ENCODE peak calls at places on chromosome 20, in eight cellular contexts. N is BJ; O is HepG2; P is CD8-positive, alpha-beta T cell; R is ovary; Z is GM23338; L is fibroblast of pulmonary artery; X is GM10248. B is an unnamed sample.

GRCh38 chr20:311603-312002 is 13.7 kb upstream of the SOX12 start:
- DNase-seq in R (no peak), O (no peak), X (no peak), P (no peak), N (no peak), Z (no peak), L (no peak), B (no peak)

GRCh38 chr20:10961651-10962288 is 288.0 kb upstream of the JAG1 start:
- DNase-seq in X (no peak), P (no peak), L (peak), R (no peak), O (no peak), N (no peak), Z (no peak), B (no peak)

GRCh38 chr20:51487525-51488279 is 54.8 kb downstream of the NFATC2 start:
- DNase-seq in X (no peak), R (no peak), L (peak), N (no peak), O (peak), Z (no peak), P (no peak), B (peak)

GRCh38 chr20:24960302-24960801 is 11.3 kb downstream of the CST7 start:
- DNase-seq in R (no peak), N (no peak), P (no peak), L (no peak), X (no peak), Z (no peak), O (no peak), B (no peak)

GRCh38 chr20:43243672-43244269 is 54.1 kb upstream of the PTPRT start:
- DNase-seq in R (no peak), N (no peak), L (no peak), P (no peak), O (no peak), Z (no peak), X (no peak), B (no peak)

GRCh38 chr20:37288091-37288490 is 1.4 kb upstream of the MANBAL start:
- DNase-seq in L (no peak), O (no peak), R (peak), Z (no peak), X (no peak), N (no peak), P (no peak), B (no peak)

GRCh38 chr20:43537921-43538854 is 20.6 kb upstream of the SGK2 start:
- DNase-seq in Z (peak), R (peak), O (peak), L (peak), N (no peak), P (peak), X (peak), B (peak)

GRCh38 chr20:39136145-39136544 is 174.0 kb downstream of the DHX35 start:
- DNase-seq in X (no peak), R (no peak), P (no peak), L (no peak), Z (no peak), O (no peak), N (no peak), B (no peak)

GRCh38 chr20:24097051-24097450 is 108.5 kb upstream of the GGTLC1 start:
- DNase-seq in R (no peak), N (no peak), X (no peak), L (peak), O (no peak), Z (no peak), P (no peak), B (no peak)

GRCh38 chr20:4550740-4551139 is 171.0 kb upstream of the PRND start:
- DNase-seq in N (no peak), Z (no peak), R (no peak), L (peak), X (no peak), O (no peak), P (no peak), B (no peak)

GRCh38 chr20:51660741-51661608 is 107.2 kb downstream of the ATP9A start:
- DNase-seq in P (no peak), X (no peak), L (peak), Z (no peak), N (peak), R (no peak), O (no peak), B (peak)

GRCh38 chr20:64080013-64080812 is at the start of gene OPRL1:
- DNase-seq in L (peak), X (no peak), Z (peak), N (no peak), R (no peak), O (no peak), P (peak), B (no peak)

GRCh38 chr20:17505664-17506517 is 25.3 kb downstream of the BFSP1 start:
- DNase-seq in N (no peak), R (peak), P (peak), L (peak), X (no peak), Z (no peak), O (peak), B (no peak)

GRCh38 chr20:15005300-15005986 is 668.0 kb upstream of the FLRT3 start:
- DNase-seq in L (peak), N (no peak), Z (no peak), P (no peak), O (peak), R (no peak), X (no peak), B (no peak)

GRCh38 chr20:2742934-2743559 is 50.5 kb downstream of the EBF4 start:
- DNase-seq in P (peak), N (no peak), L (peak), X (peak), R (peak), Z (peak), O (peak), B (no peak)

GRCh38 chr20:8583209-8584106 is 451.4 kb downstream of the PLCB1 start:
- DNase-seq in L (peak), O (peak), P (no peak), X (no peak), Z (peak), N (peak), R (no peak), B (no peak)

GRCh38 chr20:57330998-57331397 is 1.4 kb downstream of the SPO11 start:
- DNase-seq in X (no peak), O (no peak), L (peak), P (no peak), N (no peak), R (no peak), Z (no peak), B (peak)

GRCh38 chr20:57327820-57328219 is 1.8 kb upstream of the SPO11 start:
- DNase-seq in N (no peak), Z (no peak), O (no peak), P (no peak), X (no peak), L (no peak), R (no peak), B (no peak)

GRCh38 chr20:57329608-57330221 is at the start of gene SPO11:
- DNase-seq in O (no peak), R (no peak), L (no peak), P (no peak), Z (peak), N (no peak), X (no peak), B (no peak)

GRCh38 chr20:57335392-57335791 is 5.8 kb downstream of the SPO11 start:
- DNase-seq in O (no peak), X (no peak), N (no peak), R (no peak), Z (no peak), P (no peak), L (no peak), B (no peak)

GRCh38 chr20:57332105-57333089 is 2.8 kb downstream of the SPO11 start:
- DNase-seq in Z (peak), N (no peak), O (no peak), R (no peak), L (no peak), X (no peak), P (no peak), B (no peak)
- TF ChIP-seq CTCF in Z (peak), N (peak), O (peak), R (no peak), L (no peak), X (no peak), P (no peak), B (no peak)

DNA sequence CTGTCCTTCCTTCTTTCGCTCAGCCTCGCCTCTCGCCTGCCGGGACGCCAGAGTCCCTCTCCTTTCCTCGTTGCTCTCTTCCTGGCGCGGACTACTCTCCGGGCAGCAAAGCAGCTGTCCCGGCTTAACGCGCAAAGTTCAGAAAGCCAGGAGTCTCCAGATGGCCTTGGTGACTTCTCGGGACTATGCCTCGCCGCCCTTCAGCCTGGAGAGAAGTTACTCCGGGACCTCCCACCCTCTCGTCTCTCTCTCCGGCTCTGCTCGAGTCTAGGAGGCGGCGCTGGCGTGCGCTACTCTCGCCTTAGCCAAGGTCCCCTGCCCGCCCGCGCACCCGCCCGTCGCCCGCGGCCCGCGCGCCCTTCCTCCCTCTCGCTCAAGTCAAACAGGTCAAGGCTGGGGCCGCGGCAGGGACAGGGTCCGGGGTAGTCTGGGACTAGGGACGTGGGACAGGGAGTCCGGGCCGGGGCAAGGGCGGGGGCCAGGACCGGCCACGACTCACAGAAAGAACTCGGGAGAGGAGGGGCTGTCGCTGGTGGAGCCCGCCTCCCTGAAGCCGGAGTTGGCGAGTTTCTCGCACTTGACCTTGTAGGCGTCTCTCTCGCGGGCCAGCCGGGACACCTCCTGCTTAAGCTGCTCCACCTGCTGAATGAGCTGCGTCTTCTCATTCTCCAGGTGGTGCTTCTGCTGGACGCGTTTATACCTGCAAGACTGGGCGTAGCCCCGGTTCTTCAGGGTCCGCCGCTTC is 1.5 kb downstream of the MAFB start:
- DNase-seq in P (no peak), L (peak), N (no peak), O (no peak), X (no peak), R (peak), Z (peak), B (no peak)
- TF ChIP-seq CTCF in P (no peak), L (no peak), N (no peak), O (no peak), X (no peak), R (no peak), Z (no peak), B (no peak)

GRCh38 chr20:53162251-53162835 is 190.2 kb downstream of the TSHZ2 start:
- DNase-seq in N (peak), R (peak), P (no peak), L (peak), Z (peak), O (no peak), X (peak), B (peak)
- TF ChIP-seq CTCF in N (peak), R (peak), P (no peak), L (peak), Z (peak), O (no peak), X (no peak), B (peak)

DNA sequence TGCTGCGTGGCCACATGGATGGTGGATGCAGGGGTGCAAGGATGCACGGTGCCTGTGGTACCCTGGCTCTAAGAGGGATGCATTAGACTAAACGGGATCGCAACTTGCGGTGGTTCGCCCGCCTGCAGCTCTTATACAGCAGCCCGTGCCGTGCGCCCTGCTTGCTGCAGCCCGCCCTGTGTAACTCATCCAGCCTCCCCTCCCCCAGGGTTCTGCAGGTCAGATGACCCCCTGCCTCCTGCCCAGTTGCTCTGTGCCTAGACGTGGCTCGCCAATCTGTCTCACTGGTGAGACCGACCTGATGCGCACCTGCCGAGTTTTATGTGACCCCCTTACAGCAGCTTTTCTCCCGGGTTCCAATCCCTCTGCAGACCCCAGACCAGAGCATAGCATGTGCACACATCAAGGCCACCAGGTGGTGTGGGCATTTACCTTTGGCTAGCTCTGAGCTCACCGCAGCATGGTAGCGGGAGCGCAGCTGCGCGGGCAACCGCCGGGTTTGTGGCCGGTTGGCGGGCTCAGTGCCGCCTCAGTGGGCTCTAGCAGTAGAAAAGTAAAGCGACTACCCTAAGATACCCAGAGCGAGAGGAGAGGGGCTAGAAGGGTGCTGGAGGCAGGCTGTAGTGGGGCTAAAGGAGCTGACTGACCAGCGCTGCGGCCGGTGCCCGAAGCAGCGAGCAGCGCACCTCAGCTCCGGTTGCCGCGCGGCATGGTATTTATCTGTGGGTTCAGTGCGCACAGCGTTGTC is 693 bp upstream of the GNAS-AS1 start:
- DNase-seq in X (no peak), R (no peak), N (no peak), O (no peak), P (no peak), L (no peak), Z (peak), B (no peak)
- TF ChIP-seq CTCF in X (no peak), R (no peak), N (no peak), O (no peak), P (no peak), L (no peak), Z (no peak), B (no peak)

DNA sequence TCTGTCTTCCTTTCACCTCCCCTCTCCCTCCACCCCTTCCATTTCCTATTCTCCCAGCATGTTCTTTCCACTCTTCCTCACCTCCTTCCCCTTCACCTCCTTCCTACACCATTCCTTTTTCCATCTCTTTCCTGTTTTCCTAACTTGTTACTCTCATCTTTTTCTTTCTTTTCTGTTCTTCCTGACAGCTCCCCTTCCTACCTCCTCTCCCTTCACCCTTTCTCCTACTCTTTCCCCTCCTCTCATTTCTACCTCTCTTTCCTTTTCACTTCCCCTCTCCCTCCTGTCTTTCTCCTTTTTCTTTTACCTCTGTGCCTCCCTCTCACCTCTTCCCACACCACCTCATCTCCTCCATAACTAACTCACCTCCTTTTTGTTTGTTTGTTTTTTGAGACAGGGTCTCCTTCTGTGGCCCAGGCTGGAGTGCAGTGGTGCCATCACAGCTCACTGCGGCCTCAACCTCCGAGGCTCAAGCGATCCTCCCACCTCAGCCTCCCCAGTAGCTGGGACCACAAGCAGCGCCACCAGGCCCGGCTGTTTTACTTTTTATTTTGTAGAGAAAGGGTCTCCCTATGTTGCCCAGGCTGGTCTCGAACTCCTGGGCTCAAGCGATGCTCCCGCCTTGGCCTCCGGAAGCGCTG is 864 bp upstream of the ARFGEF2 start:
- DNase-seq in R (no peak), X (no peak), Z (no peak), P (no peak), O (no peak), L (no peak), N (no peak), B (no peak)
- TF ChIP-seq CTCF in R (no peak), X (no peak), Z (no peak), P (no peak), O (no peak), L (no peak), N (no peak), B (no peak)